ENCODE peak calls at places on chromosome 19, in six cellular contexts. G, U, N, A, M and R are unnamed samples.

GRCh38 chr19:45254044-45254531 is 3.0 kb downstream of the MARK4 start:
- DNase-seq in G (no peak), A (peak; percentile 82), N (no peak), M (no peak), U (no peak), R (no peak)

GRCh38 chr19:43633520-43633919 is 6.1 kb downstream of the CADM4 start:
- DNase-seq in A (no peak), U (no peak), N (peak; percentile 67), M (no peak), G (no peak), R (no peak)

GRCh38 chr19:48858984-48859710 is 9.3 kb downstream of the PLEKHA4 start:
- DNase-seq in A (peak; percentile 81), M (no peak), G (no peak), N (no peak), U (no peak), R (no peak)

GRCh38 chr19:7337380-7338194 is 11.2 kb upstream of the ARHGEF18 start:
- DNase-seq in U (no peak), N (peak; percentile 38), A (no peak), G (no peak), M (no peak), R (no peak)

GRCh38 chr19:55766466-55766865 is 2.5 kb upstream of the RFPL4AL1 start:
- DNase-seq in M (no peak), U (no peak), N (no peak), G (no peak), A (no peak), R (no peak)

GRCh38 chr19:3248728-3249315 is 24.4 kb downstream of the CELF5 start:
- DNase-seq in N (no peak), A (no peak), U (no peak), G (no peak), M (no peak), R (no peak)

GRCh38 chr19:54955356-54955755 is 8.0 kb upstream of the NLRP7 start:
- DNase-seq in N (no peak), M (no peak), G (no peak), U (no peak), A (no peak), R (no peak)

GRCh38 chr19:36151144-36152051 is 849 bp downstream of the COX7A1 start:
- DNase-seq in U (peak; percentile 50), G (peak; percentile 57), N (peak; percentile 78), A (peak; percentile 79), M (peak; percentile 68), R (no peak)

GRCh38 chr19:2478756-2479555 is 3.0 kb downstream of the GADD45B start:
- DNase-seq in G (peak; percentile 53), U (peak; percentile 87), M (peak; percentile 79), A (peak; percentile 92), N (peak; percentile 73), R (no peak)

GRCh38 chr19:43768273-43769050 is 12.3 kb downstream of the KCNN4 start:
- DNase-seq in A (no peak), N (peak; percentile 33), M (no peak), U (no peak), G (no peak), R (no peak)

GRCh38 chr19:49390978-49391304 is 2.9 kb downstream of the KASH5 start:
- DNase-seq in G (no peak), A (no peak), M (no peak), N (no peak), U (no peak), R (no peak)

GRCh38 chr19:58229255-58229639 is 533 bp downstream of the ZNF544 start:
- DNase-seq in G (no peak), U (no peak), N (peak; percentile 27), A (peak; percentile 58), M (no peak), R (no peak)

GRCh38 chr19:3162418-3163229 is 15.9 kb upstream of the S1PR4 start:
- DNase-seq in M (no peak), G (no peak), U (no peak), N (peak; percentile 25), A (peak; percentile 85), R (no peak)

GRCh38 chr19:53927745-53928144 is 18.7 kb downstream of the CACNG7 start:
- DNase-seq in A (no peak), N (peak; percentile 35), M (no peak), U (no peak), G (no peak), R (no peak)

GRCh38 chr19:1131718-1132552 is 28.1 kb downstream of the GPX4 start:
- DNase-seq in M (peak; percentile 84), N (peak; percentile 93), A (peak; percentile 95), G (peak; percentile 66), U (no peak), R (no peak)

GRCh38 chr19:6564393-6564792 is 26.6 kb downstream of the CD70 start:
- DNase-seq in U (no peak), N (no peak), G (no peak), M (no peak), A (no peak), R (no peak)

GRCh38 chr19:56120371-56121179 is 520 bp downstream of the ZNF787 start:
- DNase-seq in N (peak; percentile 95), M (peak; percentile 76), A (peak; percentile 96), G (peak; percentile 28), U (peak; percentile 96), R (no peak)

GRCh38 chr19:10417598-10418280 is 2.6 kb upstream of the PDE4A start:
- DNase-seq in G (no peak), M (no peak), A (peak; percentile 76), U (no peak), N (no peak), R (no peak)

DNA sequence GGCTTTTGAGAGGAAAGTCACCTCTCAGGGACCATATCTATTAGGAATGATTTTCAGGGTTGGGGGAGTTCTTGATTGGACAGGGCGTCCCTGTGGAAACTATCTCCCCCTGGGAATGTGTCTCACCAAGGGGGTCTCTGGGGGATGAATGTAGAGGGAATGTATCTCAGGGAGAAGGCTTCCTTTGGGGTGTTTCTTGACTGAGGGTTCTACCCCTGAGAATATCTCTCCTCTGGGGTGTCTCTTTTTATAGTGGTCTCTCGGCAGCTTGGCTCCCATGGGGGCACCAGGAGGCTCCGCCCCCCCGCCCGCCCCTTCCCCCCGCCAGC is 997 bp downstream of the RTBDN start:
- DNase-seq in M (no peak), N (no peak), A (no peak), U (no peak), G (no peak), R (no peak)
- H3K27me3 ChIP-seq in M (peaks cover 61% of the 10 kb centered on the region), N (peaks cover 42% of the 10 kb centered on the region), A (peaks cover 23% of the 10 kb centered on the region), U (no peaks in the 10 kb centered on the region), G (no peaks in the 10 kb centered on the region), R (peaks cover 28% of the 10 kb centered on the region)

DNA sequence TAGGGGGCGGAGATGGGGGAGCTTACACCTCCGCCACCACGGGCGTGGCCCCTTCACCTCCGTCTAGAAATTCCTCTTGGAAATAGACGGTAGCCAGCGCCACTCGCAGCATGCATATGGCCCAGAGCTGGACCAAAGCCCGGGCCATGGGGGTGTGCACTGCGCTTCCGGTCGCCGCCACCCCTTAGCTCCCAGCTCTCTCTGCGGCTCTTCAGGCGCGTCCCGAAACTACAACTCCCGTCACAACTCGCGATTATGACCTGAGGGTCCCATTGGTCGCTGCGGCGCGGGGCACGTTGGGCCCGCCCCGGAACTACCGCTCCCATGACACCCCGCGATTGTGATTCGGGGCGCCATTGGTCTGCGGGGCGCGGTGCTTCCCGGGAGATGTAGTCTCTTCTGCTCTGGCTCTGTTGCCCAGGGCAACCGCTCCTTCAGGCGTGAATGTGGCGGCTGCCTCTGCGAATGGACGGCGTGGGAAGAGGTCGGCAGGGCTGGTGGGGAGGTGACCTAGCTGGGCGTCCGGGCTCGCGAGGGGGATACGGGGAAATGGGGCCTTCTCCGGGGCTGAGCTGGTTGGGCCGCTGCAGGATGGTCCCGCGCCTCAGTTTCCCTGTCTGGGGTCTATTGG is at the start of the genes C19orf44 and CALR3:
- DNase-seq in A (peak; percentile 98), U (peak; percentile 99), N (peak; percentile 99), G (peak; percentile 98), M (peak; percentile 99), R (peak; percentile 98)
- TF ChIP-seq CTCF in A (peak; percentile 55), U (peak; percentile 18), N (peak; percentile 25), G (peak; percentile 16), M (peak; percentile 25), R (no peak)

GRCh38 chr19:39125554-39126311 is at the start of gene PAK4:
- DNase-seq in N (peak; percentile 99), G (peak; percentile 98), A (peak; percentile 98), U (peak; percentile 99), M (peak; percentile 98), R (peak; percentile 97)
- TF ChIP-seq POLR2A in N (peak; percentile 29), G (peak; percentile 11), A (no peak), U (peak; percentile 65), M (peak; percentile 80), R (no peak)

GRCh38 chr19:18610556-18611326 is 1.9 kb upstream of the TMEM59L start:
- DNase-seq in A (peak; percentile 82), N (no peak), U (no peak), M (no peak), G (no peak), R (no peak)

GRCh38 chr19:18610245-18610555 is 2.5 kb upstream of the TMEM59L start:
- DNase-seq in A (no peak), N (no peak), U (no peak), G (no peak), M (no peak), R (no peak)

GRCh38 chr19:18612051-18612771 is 459 bp upstream of the TMEM59L start:
- DNase-seq in N (no peak), M (no peak), G (no peak), A (no peak), U (no peak), R (no peak)

GRCh38 chr19:18612772-18613588 is at the start of gene TMEM59L:
- DNase-seq in U (no peak), N (no peak), G (no peak), A (peak; percentile 89), M (no peak), R (no peak)

GRCh38 chr19:18611327-18612050 is 1.2 kb upstream of the TMEM59L start:
- DNase-seq in M (no peak), U (no peak), A (peak; percentile 81), G (no peak), N (no peak), R (no peak)
- H3K27me3 ChIP-seq in M (peaks cover 52% of the 10 kb centered on the region), U (no peaks in the 10 kb centered on the region), A (peaks cover 27% of the 10 kb centered on the region), G (peaks cover 7% of the 10 kb centered on the region), N (peaks cover 74% of the 10 kb centered on the region), R (peaks cover 15% of the 10 kb centered on the region)